ENCODE peak calls at places on chromosomes 5 and 9, in nine cellular contexts. C, U, N, Z, G, R, M, O and V are unnamed samples.

GRCh38 chr9:81776390-81776789 is 87.0 kb upstream of the TLE1 start:
- DNase-seq in C (no peak), U (no peak), N (peak; percentile 46), Z (no peak), G (no peak), R (no peak), M (peak; percentile 14), O (no peak), V (no peak)

GRCh38 chr5:124053340-124053739 is 541.4 kb downstream of the CSNK1G3 start:
- DNase-seq in C (no peak), U (no peak), N (no peak), Z (no peak), G (no peak), R (no peak), M (no peak), O (no peak), V (no peak)

GRCh38 chr5:95725071-95725820 is 5.9 kb upstream of the RHOBTB3 start:
- DNase-seq in C (no peak), U (no peak), N (no peak), Z (no peak), G (no peak), R (no peak), M (no peak), O (no peak), V (no peak)

GRCh38 chr9:85483214-85483613 is 258.5 kb downstream of the AGTPBP1 start:
- DNase-seq in C (peak; percentile 9), U (no peak), N (peak; percentile 4), Z (no peak), G (no peak), R (no peak), M (no peak), O (no peak), V (no peak)

GRCh38 chr9:105415344-105415980 is 32.4 kb upstream of the FSD1L start:
- DNase-seq in C (peak; percentile 55), U (peak; percentile 75), N (peak; percentile 64), Z (no peak), G (no peak), R (no peak), M (peak; percentile 72), O (no peak), V (peak; percentile 42)

GRCh38 chr9:29691758-29692407 is 2118.6 kb upstream of the C9orf72 start:
- DNase-seq in C (no peak), U (peak; percentile 29), N (peak; percentile 70), Z (no peak), G (no peak), R (no peak), M (peak; percentile 2), O (peak; percentile 31), V (no peak)

GRCh38 chr9:7570107-7570720 is 229.4 kb downstream of the DMAC1 start:
- DNase-seq in C (peak; percentile 41), U (peak; percentile 59), N (peak; percentile 77), Z (no peak), G (no peak), R (no peak), M (peak; percentile 29), O (peak; percentile 54), V (peak; percentile 25)

GRCh38 chr5:44809215-44809955 is 638 bp downstream of the MRPS30 start:
- DNase-seq in C (peak; percentile 82), U (peak; percentile 6), N (peak; percentile 84), Z (no peak), G (peak; percentile 53), R (peak; percentile 49), M (peak; percentile 41), O (peak; percentile 29), V (peak; percentile 50)

GRCh38 chr9:126682928-126683697 is 69.4 kb downstream of the LMX1B start:
- DNase-seq in C (no peak), U (no peak), N (no peak), Z (no peak), G (no peak), R (no peak), M (peak; percentile 68), O (no peak), V (no peak)

GRCh38 chr9:77370064-77370463 is 192.7 kb downstream of the VPS13A start:
- DNase-seq in C (no peak), U (no peak), N (no peak), Z (no peak), G (no peak), R (no peak), M (no peak), O (no peak), V (no peak)

GRCh38 chr5:134530375-134531077 is 5.1 kb downstream of the JADE2 start:
- DNase-seq in C (no peak), U (no peak), N (no peak), Z (no peak), G (no peak), R (peak; percentile 68), M (no peak), O (peak; percentile 73), V (no peak)

GRCh38 chr9:114356792-114357191 is 27.1 kb downstream of the ORM2 start:
- DNase-seq in C (no peak), U (no peak), N (no peak), Z (no peak), G (no peak), R (no peak), M (no peak), O (no peak), V (no peak)

GRCh38 chr9:21656776-21657637 is 145.4 kb upstream of the MTAP start:
- DNase-seq in C (no peak), U (no peak), N (no peak), Z (peak; percentile 45), G (no peak), R (no peak), M (no peak), O (no peak), V (no peak)

GRCh38 chr9:78521680-78522079 is 224.8 kb downstream of the PSAT1 start:
- DNase-seq in C (no peak), U (no peak), N (no peak), Z (no peak), G (no peak), R (no peak), M (no peak), O (no peak), V (no peak)

GRCh38 chr5:181261320-181262085 is 560 bp upstream of the TRIM52 start:
- DNase-seq in C (no peak), U (peak; percentile 53), N (no peak), Z (no peak), G (no peak), R (peak; percentile 88), M (peak; percentile 84), O (peak; percentile 57), V (peak; percentile 71)

GRCh38 chr9:70567511-70567910 is 153.1 kb upstream of the KLF9 start:
- DNase-seq in C (no peak), U (no peak), N (no peak), Z (no peak), G (no peak), R (no peak), M (no peak), O (no peak), V (no peak)

GRCh38 chr5:98110270-98110669 is 663.2 kb upstream of the RGMB start:
- DNase-seq in C (no peak), U (no peak), N (no peak), Z (peak; percentile 90), G (peak; percentile 73), R (no peak), M (peak; percentile 19), O (no peak), V (no peak)

GRCh38 chr5:112210430-112211005 is 208.6 kb downstream of the EPB41L4A start:
- DNase-seq in C (peak; percentile 31), U (peak; percentile 34), N (peak; percentile 5), Z (no peak), G (peak; percentile 2), R (no peak), M (peak; percentile 52), O (peak; percentile 39), V (no peak)

GRCh38 chr5:6832994-6833393 is 119.8 kb downstream of the TENT4A start:
- DNase-seq in C (no peak), U (no peak), N (no peak), Z (no peak), G (no peak), R (no peak), M (no peak), O (no peak), V (no peak)

GRCh38 chr5:172881691-172882370 is 47.8 kb downstream of the ERGIC1 start:
- DNase-seq in C (no peak), U (no peak), N (no peak), Z (no peak), G (no peak), R (peak; percentile 38), M (no peak), O (no peak), V (peak; percentile 56)

GRCh38 chr5:164679461-164679860 is 1174.0 kb downstream of the MAT2B start:
- DNase-seq in C (no peak), U (no peak), N (no peak), Z (no peak), G (no peak), R (no peak), M (no peak), O (no peak), V (no peak)

GRCh38 chr5:127206320-127207113 is 84.1 kb upstream of the MEGF10 start:
- DNase-seq in C (no peak), U (no peak), N (peak; percentile 32), Z (peak; percentile 20), G (peak; percentile 67), R (no peak), M (no peak), O (no peak), V (no peak)

GRCh38 chr5:38556115-38556598 is 289 bp downstream of the LIFR start:
- DNase-seq in C (no peak), U (peak; percentile 14), N (no peak), Z (no peak), G (no peak), R (no peak), M (no peak), O (no peak), V (no peak)

GRCh38 chr9:132472199-132472598 is 62.2 kb downstream of the CFAP77 start:
- DNase-seq in C (peak; percentile 74), U (no peak), N (peak; percentile 90), Z (no peak), G (no peak), R (no peak), M (no peak), O (no peak), V (no peak)

GRCh38 chr5:157516626-157517325 is 56.8 kb downstream of the NIPAL4 start:
- DNase-seq in C (no peak), U (no peak), N (no peak), Z (peak; percentile 86), G (peak; percentile 46), R (peak; percentile 69), M (no peak), O (no peak), V (no peak)

GRCh38 chr5:170216262-170216864 is 16.4 kb upstream of the C5orf58 start:
- DNase-seq in C (no peak), U (peak; percentile 28), N (no peak), Z (no peak), G (no peak), R (no peak), M (peak; percentile 57), O (peak; percentile 46), V (no peak)

GRCh38 chr9:84136119-84136868 is 155.7 kb downstream of the RMI1 start:
- DNase-seq in C (peak; percentile 77), U (no peak), N (peak; percentile 70), Z (no peak), G (no peak), R (no peak), M (no peak), O (no peak), V (no peak)